ENCODE peak calls at places on chromosome 14, in ten cellular contexts. C is psoas muscle, R is heart left ventricle, U is A549, K is heart right ventricle, S is tibial nerve, J is lung, M is GM23338, O is BE2C, E is mucosa of descending colon. B is an unnamed sample.
A peak's percentile ranks its signal among the peaks of the same experiment; 100 is the strongest.

GRCh38 chr14:94689218-94689984 is 77.2 kb downstream of the SERPINA3 start:
- DNase-seq in E (peak; percentile 74), J (peak; percentile 39), U (peak; percentile 38), K (peak; percentile 68), M (peak; percentile 78), R (peak; percentile 64), C (peak; percentile 79), O (peak; percentile 80), S (peak; percentile 67), B (peak; percentile 48)

GRCh38 chr14:43894534-43894933 is 612.5 kb downstream of the FSCB start:
- DNase-seq in J (no peak), U (peak; percentile 17), E (no peak), C (no peak), R (no peak), M (peak; percentile 83), K (no peak), O (no peak), S (no peak), B (no peak)

GRCh38 chr14:58390830-58391229 is 4.9 kb upstream of the TOMM20L start:
- DNase-seq in E (no peak), U (no peak), S (no peak), R (no peak), K (no peak), C (no peak), J (no peak), M (no peak), O (no peak), B (no peak)

GRCh38 chr14:54807881-54808280 is 94.7 kb downstream of the GCH1 start:
- DNase-seq in J (no peak), U (no peak), C (no peak), E (no peak), M (no peak), K (no peak), R (no peak), S (no peak), O (no peak), B (no peak)

GRCh38 chr14:24051789-24052655 is at the start of gene CARMIL3:
- DNase-seq in K (peak; percentile 71), M (peak; percentile 90), S (no peak), U (peak; percentile 35), R (peak; percentile 70), C (peak; percentile 78), J (peak; percentile 78), O (peak; percentile 83), E (peak; percentile 81), B (peak; percentile 82)

GRCh38 chr14:31414190-31414833 is 6.0 kb downstream of the HEATR5A start:
- DNase-seq in U (peak; percentile 13), C (no peak), S (no peak), O (no peak), R (no peak), J (no peak), M (no peak), E (no peak), K (no peak), B (no peak)

GRCh38 chr14:60862283-60862682 is 118.6 kb downstream of the TRMT5 start:
- DNase-seq in E (peak; percentile 52), R (peak; percentile 27), M (no peak), K (no peak), U (no peak), S (peak; percentile 68), O (no peak), C (no peak), J (peak; percentile 85), B (peak; percentile 78)

GRCh38 chr14:104425171-104425681 is 154.3 kb upstream of the C14orf180 start:
- DNase-seq in S (no peak), E (no peak), J (no peak), M (no peak), U (no peak), O (no peak), R (no peak), K (no peak), C (no peak), B (no peak)

GRCh38 chr14:95313707-95314106 is 6.0 kb downstream of the CLMN start:
- DNase-seq in U (peak; percentile 67), C (peak; percentile 73), R (peak; percentile 46), M (no peak), J (peak; percentile 73), S (peak; percentile 74), E (peak; percentile 69), O (no peak), K (peak; percentile 59), B (peak; percentile 82)

GRCh38 chr14:24130380-24130716 is at the start of gene FITM1:
- DNase-seq in E (no peak), C (no peak), M (no peak), R (no peak), O (no peak), U (no peak), K (no peak), J (no peak), S (no peak), B (no peak)

GRCh38 chr14:20935303-20935984 is 19.8 kb upstream of the RNASE2 start:
- DNase-seq in S (no peak), O (no peak), K (no peak), R (no peak), E (no peak), M (no peak), U (no peak), J (no peak), C (no peak), B (no peak)
- H3K4me1 ChIP-seq in S (no peaks in the 10 kb centered on the region), O (no peaks in the 10 kb centered on the region), K (no peaks in the 10 kb centered on the region), R (no peaks in the 10 kb centered on the region), E (no peaks in the 10 kb centered on the region), M (no peaks in the 10 kb centered on the region), U (no peaks in the 10 kb centered on the region), J (no peaks in the 10 kb centered on the region), C (no peaks in the 10 kb centered on the region), B (no peaks in the 10 kb centered on the region)

GRCh38 chr14:49971156-49972141 is 78.6 kb downstream of the ARF6 start:
- DNase-seq in J (no peak), U (no peak), C (no peak), R (no peak), K (no peak), E (no peak), S (no peak), O (no peak), M (no peak), B (peak; percentile 65)
- H3K4me1 ChIP-seq in J (peaks cover 19% of the 10 kb centered on the region), U (peaks cover 76% of the 10 kb centered on the region), C (peaks cover 33% of the 10 kb centered on the region), R (peaks cover 37% of the 10 kb centered on the region), K (peaks cover 35% of the 10 kb centered on the region), E (peaks cover 58% of the 10 kb centered on the region), S (peaks cover 60% of the 10 kb centered on the region), O (peaks cover 26% of the 10 kb centered on the region), M (peaks cover 10% of the 10 kb centered on the region), B (peaks cover 17% of the 10 kb centered on the region)

DNA sequence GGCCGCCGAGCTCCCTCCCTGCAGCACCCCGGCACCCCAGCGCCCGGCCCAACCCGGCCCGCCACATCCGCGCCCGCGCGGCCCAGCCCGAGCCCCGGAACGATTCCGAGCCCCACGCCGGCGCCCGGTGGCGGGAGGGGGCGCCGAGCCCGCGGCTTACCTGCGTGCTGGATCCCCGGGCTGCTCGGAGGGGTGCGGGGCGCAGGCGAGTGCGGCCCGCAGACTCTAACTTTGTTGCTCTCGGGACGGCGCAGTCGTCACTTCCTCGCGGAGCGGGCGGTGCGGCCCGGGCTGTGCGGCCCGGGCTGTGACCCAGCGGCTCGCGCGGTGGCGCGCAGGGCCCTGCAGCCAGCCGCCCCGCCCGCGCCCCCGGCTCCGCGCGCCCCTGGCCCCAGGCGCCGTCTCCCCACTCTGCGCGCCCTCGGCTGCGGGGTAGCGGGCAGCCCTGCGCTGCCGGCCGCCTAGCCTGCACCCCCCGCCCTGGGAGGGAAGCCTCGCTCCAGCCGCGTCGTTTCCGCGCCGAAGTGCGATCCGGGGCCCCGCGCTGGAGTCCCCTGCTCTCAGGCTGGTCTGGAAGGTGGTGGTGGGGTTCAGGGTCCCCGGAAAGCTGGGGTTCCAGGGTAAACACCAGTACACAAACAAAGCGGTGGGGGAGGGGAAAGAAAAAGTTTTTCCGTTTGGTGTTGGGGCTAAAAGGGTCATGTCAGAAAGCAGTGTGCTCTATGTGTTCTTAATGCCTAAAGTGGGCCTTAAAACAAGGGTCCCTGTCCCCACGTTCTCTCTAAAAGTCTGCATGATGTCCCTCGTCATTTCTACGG is 64.5 kb upstream of the PTGR2 start:
- DNase-seq in C (peak; percentile 86), M (peak; percentile 73), U (peak; percentile 31), J (peak; percentile 64), S (no peak), R (peak; percentile 79), K (peak; percentile 79), O (peak; percentile 64), E (peak; percentile 83), B (peak; percentile 66)
- H3K4me1 ChIP-seq in C (peaks cover 64% of the 10 kb centered on the region), M (peaks cover 32% of the 10 kb centered on the region), U (peaks cover 33% of the 10 kb centered on the region), J (peaks cover 26% of the 10 kb centered on the region), S (peaks cover 65% of the 10 kb centered on the region), R (peaks cover 78% of the 10 kb centered on the region), K (peaks cover 70% of the 10 kb centered on the region), O (peaks cover 7% of the 10 kb centered on the region), E (peaks cover 49% of the 10 kb centered on the region), B (peaks cover 33% of the 10 kb centered on the region)

DNA sequence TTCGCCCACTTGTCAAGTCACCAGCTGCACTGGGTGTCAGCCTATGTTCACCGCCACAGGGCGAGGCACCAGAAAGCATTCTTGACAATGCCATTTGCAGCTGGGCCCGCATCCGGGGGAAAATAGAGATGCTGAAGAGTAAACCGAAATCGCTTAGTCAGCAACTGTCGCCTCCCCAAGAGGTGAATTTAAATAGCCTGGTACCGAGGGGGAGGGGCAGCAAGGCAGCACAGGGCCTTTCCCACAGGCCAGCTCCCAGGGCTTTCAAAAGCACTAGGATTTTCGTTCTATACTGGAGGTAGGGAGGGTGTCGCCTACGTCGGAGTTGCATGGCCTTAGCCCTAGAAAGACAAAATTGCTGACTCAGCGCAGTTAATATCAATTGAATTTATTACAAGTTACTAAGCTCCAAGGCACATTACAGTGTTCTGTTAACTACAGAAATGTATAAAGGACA is 4.3 kb downstream of the IRF2BPL start:
- DNase-seq in K (no peak), U (peak; percentile 80), M (peak; percentile 99), E (peak; percentile 69), R (peak; percentile 44), O (peak; percentile 62), C (no peak), S (no peak), J (no peak), B (peak; percentile 75)
- H3K4me1 ChIP-seq in K (peaks cover 44% of the 10 kb centered on the region), U (peaks cover 32% of the 10 kb centered on the region), M (peaks cover 26% of the 10 kb centered on the region), E (peaks cover 51% of the 10 kb centered on the region), R (peaks cover 46% of the 10 kb centered on the region), O (peaks cover 16% of the 10 kb centered on the region), C (peaks cover 41% of the 10 kb centered on the region), S (peaks cover 32% of the 10 kb centered on the region), J (peaks cover 3% of the 10 kb centered on the region), B (peaks cover 25% of the 10 kb centered on the region)

GRCh38 chr14:99437706-99438105 is 43.0 kb downstream of the SETD3 start:
- DNase-seq in S (no peak), C (no peak), O (no peak), J (no peak), R (no peak), K (no peak), E (no peak), U (no peak), M (no peak), B (no peak)
- H3K4me1 ChIP-seq in S (no peaks in the 10 kb centered on the region), C (no peaks in the 10 kb centered on the region), O (no peaks in the 10 kb centered on the region), J (no peaks in the 10 kb centered on the region), R (no peaks in the 10 kb centered on the region), K (no peaks in the 10 kb centered on the region), E (peaks cover 7% of the 10 kb centered on the region), U (no peaks in the 10 kb centered on the region), M (no peaks in the 10 kb centered on the region), B (no peaks in the 10 kb centered on the region)